ENCODE peak calls at places on chromosomes 7 and 10, in four cellular contexts. Z, E, T and L are unnamed samples.

GRCh38 chr10:75705426-75705825 is 274.0 kb downstream of the LRMDA start:
- DNase-seq in Z (no peak), E (no peak), T (no peak), L (no peak)

GRCh38 chr7:601573-602340 is 82.1 kb upstream of the PDGFA start:
- DNase-seq in Z (peak; percentile 69), E (peak; percentile 85), T (no peak), L (peak; percentile 57)

GRCh38 chr7:55538538-55538937 is 33.8 kb downstream of the VOPP1 start:
- DNase-seq in Z (no peak), E (no peak), T (no peak), L (no peak)

GRCh38 chr7:106369349-106369748 is 84.6 kb upstream of the NAMPT start:
- DNase-seq in Z (no peak), E (no peak), T (no peak), L (no peak)

GRCh38 chr7:110856704-110857103 is 234.2 kb upstream of the LRRN3 start:
- DNase-seq in Z (no peak), E (no peak), T (no peak), L (no peak)

GRCh38 chr7:109963741-109964140 is 1127.2 kb upstream of the LRRN3 start:
- DNase-seq in Z (no peak), E (no peak), T (no peak), L (no peak)

GRCh38 chr10:91590904-91591791 is 41.7 kb downstream of the PPP1R3C start:
- DNase-seq in Z (no peak), E (no peak), T (no peak), L (no peak)

GRCh38 chr7:542935-543789 is 23.5 kb upstream of the PDGFA start:
- DNase-seq in Z (no peak), E (no peak), T (no peak), L (no peak)

GRCh38 chr10:60978287-60979115 is 34.5 kb upstream of the RHOBTB1 start:
- DNase-seq in Z (no peak), E (no peak), T (no peak), L (no peak)

GRCh38 chr7:26127411-26127810 is 24.6 kb upstream of the NFE2L3 start:
- DNase-seq in Z (no peak), E (no peak), T (no peak), L (no peak)

GRCh38 chr7:16926283-16926682 is 44.5 kb upstream of the AGR3 start:
- DNase-seq in Z (no peak), E (no peak), T (no peak), L (no peak)

GRCh38 chr10:90023950-90024349 is 322.6 kb downstream of the KIF20B start:
- DNase-seq in Z (no peak), E (no peak), T (no peak), L (no peak)

GRCh38 chr7:140923358-140924006 is 1.2 kb downstream of the BRAF start:
- DNase-seq in Z (no peak), E (no peak), T (no peak), L (no peak)

GRCh38 chr7:13031481-13031880 is 344.0 kb downstream of the ARL4A start:
- DNase-seq in Z (no peak), E (no peak), T (no peak), L (no peak)

GRCh38 chr10:100972115-100972903 is 3.0 kb downstream of the SEMA4G start:
- DNase-seq in Z (no peak), E (no peak), T (no peak), L (no peak)

GRCh38 chr10:131590567-131590966 is 279.0 kb upstream of the TCERG1L start:
- DNase-seq in Z (no peak), E (no peak), T (no peak), L (no peak)

GRCh38 chr10:33314788-33315561 is 19.5 kb downstream of the NRP1 start:
- DNase-seq in Z (no peak), E (no peak), T (no peak), L (no peak)

GRCh38 chr7:88132725-88133124 is 87.1 kb downstream of the SRI start:
- DNase-seq in Z (no peak), E (no peak), T (no peak), L (no peak)

GRCh38 chr7:8290645-8291308 is 28.8 kb upstream of the ICA1 start:
- DNase-seq in Z (no peak), E (no peak), T (no peak), L (no peak)

GRCh38 chr10:118457824-118458428 is 115.8 kb upstream of the FAM204A start:
- DNase-seq in Z (no peak), E (no peak), T (no peak), L (no peak)

GRCh38 chr7:29115753-29116152 is 30.6 kb downstream of the CPVL start:
- DNase-seq in Z (no peak), E (no peak), T (no peak), L (no peak)

GRCh38 chr7:11760372-11760771 is 71.6 kb downstream of the THSD7A start:
- DNase-seq in Z (no peak), E (no peak), T (no peak), L (no peak)

GRCh38 chr10:74255800-74256422 is 104.9 kb downstream of the ADK start:
- DNase-seq in Z (no peak), E (no peak), T (no peak), L (no peak)

GRCh38 chr10:17836917-17837316 is 27.8 kb downstream of the MRC1 start:
- DNase-seq in Z (no peak), E (no peak), T (no peak), L (no peak)

GRCh38 chr7:46257766-46258448 is 336.8 kb upstream of the IGFBP3 start:
- DNase-seq in Z (no peak), E (no peak), T (no peak), L (no peak)

GRCh38 chr7:139709460-139709859 is 68.3 kb downstream of the HIPK2 start:
- DNase-seq in Z (no peak), E (no peak), T (no peak), L (no peak)

GRCh38 chr10:3494131-3494878 is 290.7 kb downstream of the KLF6 start:
- DNase-seq in Z (no peak), E (no peak), T (no peak), L (no peak)

GRCh38 chr10:501596-501995 is 187.9 kb downstream of the DIP2C start:
- DNase-seq in Z (no peak), E (no peak), T (no peak), L (no peak)

GRCh38 chr10:131231965-131232541 is 79.5 kb downstream of the TCERG1L start:
- DNase-seq in Z (no peak), E (no peak), T (no peak), L (no peak)

GRCh38 chr7:43249808-43250145 is 137.3 kb downstream of the HECW1 start:
- DNase-seq in Z (no peak), E (no peak), T (no peak), L (no peak)

GRCh38 chr7:84294907-84295455 is 100.4 kb upstream of the SEMA3A start:
- DNase-seq in Z (no peak), E (no peak), T (no peak), L (no peak)

GRCh38 chr7:38507379-38507778 is 123.8 kb downstream of the AMPH start:
- DNase-seq in Z (no peak), E (no peak), T (no peak), L (no peak)

GRCh38 chr10:91525939-91526712 is 106.7 kb downstream of the PPP1R3C start:
- DNase-seq in Z (no peak), E (no peak), T (no peak), L (no peak)

GRCh38 chr10:1577945-1578344 is 159.4 kb downstream of the ADARB2 start:
- DNase-seq in Z (no peak), E (no peak), T (no peak), L (no peak)

GRCh38 chr10:5647507-5648240 is 18.7 kb downstream of the ASB13 start:
- DNase-seq in Z (no peak), E (no peak), T (no peak), L (no peak)

GRCh38 chr7:108311446-108312168 is 144.6 kb downstream of the NRCAM start:
- DNase-seq in Z (no peak), E (no peak), T (no peak), L (no peak)

GRCh38 chr10:131249238-131249956 is 62.1 kb downstream of the TCERG1L start:
- DNase-seq in Z (no peak), E (no peak), T (no peak), L (no peak)

GRCh38 chr7:66429498-66430163 is 199.1 kb upstream of the KCTD7 start:
- DNase-seq in Z (no peak), E (no peak), T (no peak), L (no peak)

GRCh38 chr10:13681095-13681494 is 94.3 kb downstream of the PRPF18 start:
- DNase-seq in Z (no peak), E (no peak), T (no peak), L (no peak)